ENCODE peak calls at places on chromosomes 4 and X, in six cellular contexts. B, W, R, Q, N and S are unnamed samples.

GRCh38 chrX:67574696-67575095 is 30.9 kb downstream of the AR start:
- DNase-seq in B (no peak), W (no peak), R (no peak), Q (no peak), N (no peak), S (no peak)

GRCh38 chr4:186554485-186554884 is 882 bp downstream of the MTNR1A start:
- DNase-seq in B (no peak), W (no peak), R (peak), Q (peak), N (no peak), S (peak)

GRCh38 chr4:46649390-46649789 is 259.5 kb upstream of the GABRA2 start:
- DNase-seq in B (no peak), W (no peak), R (no peak), Q (no peak), N (no peak), S (no peak)

GRCh38 chr4:158314756-158315487 is 104.6 kb downstream of the TMEM144 start:
- DNase-seq in B (no peak), W (no peak), R (no peak), Q (peak), N (no peak), S (no peak)

GRCh38 chr4:65370709-65371108 is 299.6 kb downstream of the EPHA5 start:
- DNase-seq in B (no peak), W (no peak), R (no peak), Q (no peak), N (no peak), S (no peak)

GRCh38 chr4:3267576-3268394 is 18.8 kb downstream of the MSANTD1 start:
- DNase-seq in B (no peak), W (no peak), R (peak), Q (no peak), N (no peak), S (no peak)

GRCh38 chrX:9858080-9858479 is 71.9 kb downstream of the SHROOM2 start:
- DNase-seq in B (no peak), W (no peak), R (no peak), Q (no peak), N (no peak), S (no peak)

GRCh38 chr4:159358226-159358625 is 255.3 kb downstream of the RAPGEF2 start:
- DNase-seq in B (no peak), W (no peak), R (no peak), Q (no peak), N (no peak), S (no peak)

GRCh38 chr4:11297627-11298026 is 131.1 kb downstream of the HS3ST1 start:
- DNase-seq in B (no peak), W (no peak), R (no peak), Q (no peak), N (no peak), S (no peak)

GRCh38 chr4:151860561-151861093 is 99.8 kb upstream of the GATB start:
- DNase-seq in B (no peak), W (no peak), R (no peak), Q (no peak), N (no peak), S (no peak)

GRCh38 chr4:109411964-109412363 is 21.7 kb upstream of the SEC24B start:
- DNase-seq in B (no peak), W (peak), R (peak), Q (no peak), N (no peak), S (no peak)

GRCh38 chrX:149818652-149819051 is 36.9 kb downstream of the MAGEA9 start:
- DNase-seq in B (no peak), W (no peak), R (no peak), Q (no peak), N (no peak), S (no peak)

GRCh38 chrX:47831788-47832187 is 4.9 kb upstream of the ZNF81 start:
- DNase-seq in B (no peak), W (no peak), R (peak), Q (peak), N (peak), S (peak)

GRCh38 chr4:74228691-74229640 is 71.0 kb downstream of the MTHFD2L start:
- DNase-seq in B (no peak), W (peak), R (peak), Q (peak), N (peak), S (peak)

GRCh38 chr4:27921236-27921635 is 1060.6 kb downstream of the STIM2 start:
- DNase-seq in B (no peak), W (no peak), R (no peak), Q (no peak), N (no peak), S (no peak)

GRCh38 chr4:83548151-83548905 is 12.4 kb downstream of the GPAT3 start:
- DNase-seq in B (no peak), W (peak), R (peak), Q (peak), N (peak), S (peak)

GRCh38 chrX:73577368-73577767 is 14.4 kb downstream of the CHIC1 start:
- DNase-seq in B (no peak), W (peak), R (no peak), Q (no peak), N (no peak), S (no peak)

GRCh38 chr4:129822708-129823504 is 727.0 kb downstream of the C4orf33 start:
- DNase-seq in B (no peak), W (no peak), R (no peak), Q (no peak), N (no peak), S (no peak)

GRCh38 chr4:159390648-159391047 is 287.8 kb downstream of the RAPGEF2 start:
- DNase-seq in B (peak), W (no peak), R (no peak), Q (no peak), N (no peak), S (no peak)

GRCh38 chr4:147481577-147482109 is 746 bp downstream of the EDNRA start:
- DNase-seq in B (no peak), W (peak), R (no peak), Q (no peak), N (no peak), S (no peak)

GRCh38 chr4:34193451-34194154 is 2050.7 kb downstream of the ARAP2 start:
- DNase-seq in B (no peak), W (no peak), R (no peak), Q (no peak), N (no peak), S (no peak)

GRCh38 chr4:86032476-86033022 is 327.3 kb downstream of the MAPK10 start:
- DNase-seq in B (no peak), W (no peak), R (no peak), Q (no peak), N (no peak), S (no peak)

GRCh38 chrX:97389761-97390192 is 506.1 kb downstream of the RPA4 start:
- DNase-seq in B (no peak), W (no peak), R (no peak), Q (no peak), N (no peak), S (no peak)

GRCh38 chr4:187613089-187613839 is 382.3 kb upstream of the ZFP42 start:
- DNase-seq in B (no peak), W (no peak), R (no peak), Q (no peak), N (no peak), S (no peak)

GRCh38 chrX:135544338-135544948 is 24.0 kb downstream of the INTS6L start:
- DNase-seq in B (no peak), W (no peak), R (no peak), Q (no peak), N (no peak), S (peak)

GRCh38 chrX:151700581-151700980 is 5.3 kb downstream of the PRRG3 start:
- DNase-seq in B (no peak), W (no peak), R (no peak), Q (no peak), N (no peak), S (no peak)

GRCh38 chrX:386768-387575 is at the start of gene PPP2R3B:
- DNase-seq in B (peak), W (peak), R (peak), Q (peak), N (peak), S (peak)

GRCh38 chrX:151488677-151489076 is 74.8 kb upstream of the PASD1 start:
- DNase-seq in B (no peak), W (no peak), R (no peak), Q (peak), N (peak), S (no peak)

GRCh38 chr4:13539047-13539720 is 5.1 kb downstream of the NKX3-2 start:
- DNase-seq in B (no peak), W (no peak), R (no peak), Q (no peak), N (peak), S (no peak)

DNA sequence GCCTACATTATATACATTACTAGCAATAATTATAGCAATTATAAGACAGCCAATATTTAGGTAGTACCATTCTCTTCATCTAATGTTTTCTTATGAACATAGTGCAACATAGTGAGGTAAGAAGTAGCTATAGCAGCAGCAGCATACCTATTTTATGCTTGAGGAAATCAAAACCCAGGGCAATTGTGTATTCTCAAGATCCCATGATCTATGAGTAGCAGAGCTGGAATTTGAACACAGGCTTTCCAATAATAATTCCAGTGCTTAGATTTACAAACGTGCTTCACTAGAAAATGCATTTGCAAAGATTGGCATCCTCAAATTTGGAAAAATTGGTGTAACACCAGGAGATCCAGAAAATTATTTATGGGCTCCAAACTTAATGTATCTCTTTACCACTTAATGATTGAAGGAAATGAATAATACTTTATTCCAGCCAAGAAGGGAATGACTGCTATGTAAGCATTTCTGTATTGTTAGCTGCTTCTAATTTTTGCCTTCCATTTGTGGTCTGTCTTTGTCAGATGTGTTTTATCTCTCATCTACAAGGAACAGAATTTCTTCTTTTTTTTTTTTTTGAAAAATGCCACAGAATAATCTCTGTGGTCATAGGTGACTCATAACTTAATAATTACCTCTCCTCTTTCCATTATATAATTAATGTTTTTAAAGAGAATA is 451.1 kb downstream of the ARAP2 start:
- DNase-seq in B (no peak), W (no peak), R (no peak), Q (no peak), N (no peak), S (no peak)
- H3K27ac ChIP-seq in B (no peak), W (no peak), R (no peak), Q (no peak), N (no peak), S (no peak)

GRCh38 chrX:130171446-130172126 is at the start of gene RAB33A:
- DNase-seq in B (no peak), W (peak), R (no peak), Q (no peak), N (no peak), S (peak)

GRCh38 chrX:130174051-130174704 is 2.4 kb downstream of the RAB33A start:
- DNase-seq in B (no peak), W (peak), R (no peak), Q (no peak), N (peak), S (no peak)

GRCh38 chrX:130174937-130175336 is 3.2 kb downstream of the RAB33A start:
- DNase-seq in B (no peak), W (no peak), R (no peak), Q (no peak), N (no peak), S (no peak)

GRCh38 chrX:130172127-130172834 is 519 bp downstream of the RAB33A start:
- DNase-seq in B (no peak), W (no peak), R (no peak), Q (no peak), N (no peak), S (no peak)

GRCh38 chrX:130173190-130173895 is 1.6 kb downstream of the RAB33A start:
- DNase-seq in B (no peak), W (peak), R (no peak), Q (no peak), N (peak), S (peak)
- TF ChIP-seq POLR2A in B (no peak), W (no peak), R (no peak), Q (no peak), N (peak), S (no peak)

DNA sequence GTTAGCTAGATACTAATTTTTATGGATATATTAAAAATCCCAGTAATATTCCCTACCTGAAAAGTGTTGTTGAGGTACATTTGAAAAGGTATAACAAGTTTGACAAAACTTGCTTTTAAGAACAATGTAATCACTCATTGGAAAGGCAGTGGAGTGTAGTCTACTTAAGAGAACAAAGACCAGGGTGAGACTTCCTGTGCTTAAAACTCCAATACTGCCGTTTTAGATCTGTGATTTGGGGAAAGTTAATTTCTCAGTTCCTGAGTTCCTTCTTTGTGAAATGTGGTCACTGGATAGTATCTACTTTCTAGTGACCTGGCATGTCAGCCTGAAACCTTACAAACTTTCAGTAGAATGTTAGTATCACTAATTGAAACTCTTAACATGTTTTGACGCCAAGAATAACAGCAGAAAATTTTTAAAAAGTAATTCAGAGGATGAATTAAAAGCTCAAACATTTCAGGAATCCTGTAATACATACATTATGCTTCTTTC is 56.8 kb downstream of the PCDH7 start:
- DNase-seq in B (no peak), W (no peak), R (no peak), Q (no peak), N (no peak), S (no peak)
- TF ChIP-seq EP300 in B (no peak), W (no peak), R (no peak), Q (no peak), N (no peak), S (no peak)

GRCh38 chrX:65752294-65752693 is 84.8 kb downstream of the MSN start:
- DNase-seq in B (no peak), W (no peak), R (no peak), Q (no peak), N (no peak), S (no peak)
- H3K27ac ChIP-seq in B (no peak), W (no peak), R (no peak), Q (no peak), N (no peak), S (no peak)

DNA sequence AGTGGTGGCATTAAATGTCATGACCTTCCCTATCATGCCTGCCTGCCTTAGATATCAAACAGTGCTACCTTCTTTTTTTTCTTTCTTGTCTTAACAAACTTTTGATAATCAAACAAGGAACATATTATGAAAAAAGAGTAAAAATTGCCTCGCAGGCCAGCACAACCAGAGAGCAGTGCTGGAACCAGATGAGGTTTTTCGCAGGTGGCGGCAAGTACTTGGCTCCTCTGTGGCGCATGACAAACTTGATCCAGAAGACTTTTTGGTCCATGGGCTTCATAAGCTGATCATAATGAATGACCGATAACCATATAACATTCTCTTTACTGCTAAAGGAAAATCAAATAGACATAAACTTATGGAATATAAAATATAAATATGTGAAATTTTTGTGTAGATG is 61.8 kb downstream of the UGT2B10 start:
- DNase-seq in B (no peak), W (no peak), R (no peak), Q (no peak), N (no peak), S (no peak)
- TF ChIP-seq POLR2A in B (no peak), W (no peak), R (no peak), Q (no peak), N (no peak), S (no peak)

GRCh38 chr4:38560763-38561558 is 103.0 kb upstream of the KLF3 start:
- DNase-seq in B (no peak), W (no peak), R (no peak), Q (no peak), N (no peak), S (no peak)
- TF ChIP-seq EP300 in B (no peak), W (no peak), R (no peak), Q (no peak), N (no peak), S (no peak)

GRCh38 chrX:119127643-119128042 is at the start of gene KIAA1210:
- DNase-seq in B (no peak), W (no peak), R (no peak), Q (no peak), N (no peak), S (no peak)
- H3K27ac ChIP-seq in B (no peak), W (no peak), R (no peak), Q (no peak), N (no peak), S (no peak)

DNA sequence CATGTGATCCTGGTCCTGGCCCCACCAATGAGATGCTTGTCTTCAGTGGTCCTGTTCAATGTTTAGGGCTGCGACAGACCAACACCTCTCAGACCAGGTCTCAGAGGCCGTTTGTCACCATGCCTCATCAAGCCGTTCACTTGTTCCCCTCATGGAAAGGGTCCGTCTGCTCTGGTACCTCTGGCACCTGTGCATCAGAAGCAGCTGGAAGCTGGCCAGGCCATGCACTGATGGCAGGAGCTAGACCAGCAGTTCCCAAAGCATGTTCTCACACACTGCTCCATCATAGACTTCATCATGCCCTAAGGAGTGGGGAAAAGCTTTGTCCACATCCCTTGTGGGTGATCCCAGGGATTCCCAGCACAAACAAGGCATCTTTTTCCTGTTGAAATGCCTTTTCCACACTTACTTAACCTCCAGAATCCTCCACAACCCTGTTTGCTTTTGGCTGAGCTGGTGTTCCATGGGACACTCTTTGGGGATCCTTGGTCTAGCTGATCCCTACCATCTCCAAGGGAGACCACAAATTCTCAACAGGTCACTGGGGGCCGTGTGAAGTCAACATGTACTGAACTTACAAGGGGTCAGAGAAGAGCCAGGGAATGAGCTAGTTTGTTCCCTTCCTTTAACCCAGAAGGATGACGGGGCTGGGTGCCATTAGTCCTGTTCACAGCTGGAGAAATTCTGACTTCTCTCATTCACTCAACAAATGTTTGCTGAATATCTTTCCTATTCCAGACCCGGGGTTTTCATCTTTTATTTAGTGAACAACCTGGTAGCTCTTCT is 21.8 kb downstream of the SH3TC1 start:
- DNase-seq in B (no peak), W (no peak), R (no peak), Q (no peak), N (no peak), S (no peak)
- TF ChIP-seq POLR2A in B (no peak), W (no peak), R (no peak), Q (no peak), N (no peak), S (no peak)

DNA sequence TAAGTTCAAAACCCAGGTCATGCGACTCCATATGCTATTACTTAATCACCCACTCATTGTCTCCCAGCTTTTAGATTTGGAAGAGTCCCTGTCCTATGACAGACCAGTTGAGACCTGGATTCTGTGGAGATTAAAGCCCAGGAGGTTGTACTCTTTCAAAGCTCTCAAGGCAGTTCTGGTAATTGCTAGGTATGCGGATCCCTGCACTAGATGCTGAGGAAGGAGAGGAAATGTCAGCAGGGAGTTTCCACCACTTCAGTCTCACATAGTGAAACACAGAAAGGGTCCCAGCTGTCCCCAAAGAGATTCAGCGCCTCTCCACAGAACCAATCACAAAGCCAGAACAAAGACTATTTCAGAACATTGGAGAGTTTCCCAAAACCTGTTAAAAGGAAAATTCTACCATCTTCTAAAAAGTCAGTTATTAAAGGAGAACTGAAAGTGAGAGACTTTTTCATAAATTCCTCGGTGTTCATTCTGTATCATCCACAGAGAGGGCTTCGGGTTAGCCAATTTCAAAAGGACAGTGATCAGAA is 53.4 kb downstream of the IRF2 start:
- DNase-seq in B (no peak), W (no peak), R (no peak), Q (no peak), N (no peak), S (no peak)
- TF ChIP-seq EP300 in B (no peak), W (no peak), R (no peak), Q (no peak), N (no peak), S (no peak)